ENCODE peak calls at places on chromosomes 11 and 22, in five cellular contexts. F is H1, V is stomach, Y is GM12878, C is K562. O is an unnamed sample.

GRCh38 chr22:39205344-39206021 is 39.3 kb downstream of the PDGFB start:
- DNase-seq in F (no peak), V (no peak), Y (no peak), C (peak; percentile 47), O (peak; percentile 41)

GRCh38 chr11:113567097-113567496 is 91.9 kb upstream of the DRD2 start:
- DNase-seq in F (no peak), V (no peak), Y (no peak), C (no peak), O (no peak)

GRCh38 chr22:31235076-31235475 is 23.0 kb downstream of the LIMK2 start:
- DNase-seq in F (no peak), V (no peak), Y (no peak), C (no peak), O (no peak)

GRCh38 chr22:26462971-26463661 is 20.5 kb downstream of the HPS4 start:
- DNase-seq in F (no peak), V (no peak), Y (no peak), C (no peak), O (no peak)

GRCh38 chr11:66002648-66003225 is 434 bp downstream of the BANF1 start:
- DNase-seq in F (no peak), V (peak; percentile 70), Y (no peak), C (peak; percentile 93), O (no peak)

GRCh38 chr11:112625816-112626215 is 335.4 kb upstream of the NCAM1 start:
- DNase-seq in F (no peak), V (no peak), Y (no peak), C (no peak), O (no peak)

GRCh38 chr11:64650923-64651523 is 60.0 kb downstream of the SLC22A12 start:
- DNase-seq in F (peak; percentile 61), V (no peak), Y (no peak), C (peak; percentile 66), O (no peak)

GRCh38 chr11:22479986-22480740 is 142.0 kb downstream of the SLC17A6 start:
- DNase-seq in F (no peak), V (no peak), Y (no peak), C (no peak), O (no peak)

GRCh38 chr11:76578655-76579046 is 91.9 kb downstream of the LRRC32 start:
- DNase-seq in F (no peak), V (no peak), Y (no peak), C (no peak), O (no peak)

GRCh38 chr11:124832571-124832970 is 32.4 kb upstream of the MSANTD2 start:
- DNase-seq in F (no peak), V (no peak), Y (no peak), C (no peak), O (no peak)

GRCh38 chr22:27381960-27382742 is 419.4 kb downstream of the MN1 start:
- DNase-seq in F (peak; percentile 44), V (no peak), Y (no peak), C (no peak), O (no peak)

GRCh38 chr22:26995222-26995621 is 337.8 kb downstream of the MIAT start:
- DNase-seq in F (no peak), V (no peak), Y (no peak), C (no peak), O (no peak)

GRCh38 chr22:19479358-19480172 is at the start of gene CDC45:
- DNase-seq in F (peak; percentile 88), V (peak; percentile 95), Y (peak; percentile 93), C (peak; percentile 100), O (peak; percentile 98)
- TF ChIP-seq POLR2A in F (peak; percentile 73), V (no peak), Y (peak; percentile 80), C (no peak), O (no peak)

DNA sequence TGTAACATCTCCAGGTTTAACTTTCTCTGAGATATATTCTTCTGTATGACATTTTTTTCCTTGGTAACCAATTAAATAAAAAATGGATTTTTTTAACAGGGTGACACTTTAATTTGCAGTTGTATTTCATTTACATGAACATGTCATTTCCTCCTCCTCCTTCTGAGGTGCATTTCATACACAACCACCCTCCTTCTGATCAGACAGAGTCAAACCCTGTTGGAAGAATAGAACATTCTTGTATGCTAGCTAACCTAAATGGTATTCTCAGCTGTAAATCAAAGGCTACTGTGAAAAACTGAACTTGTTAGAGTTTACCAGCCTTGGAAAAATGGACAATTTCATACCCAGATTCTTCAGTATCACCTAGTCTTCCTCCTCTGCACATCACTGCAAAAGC is 52.7 kb upstream of the CHRM4 start:
- DNase-seq in F (no peak), V (no peak), Y (no peak), C (no peak), O (no peak)
- H3K36me3 ChIP-seq in F (peaks cover 11% of the 10 kb centered on the region), V (peaks cover 25% of the 10 kb centered on the region), Y (peaks cover 7% of the 10 kb centered on the region), C (peaks cover 21% of the 10 kb centered on the region), O (peaks cover 20% of the 10 kb centered on the region)

GRCh38 chr11:43643898-43644625 is 36.5 kb upstream of the HSD17B12 start:
- DNase-seq in F (peak; percentile 90), V (peak; percentile 90), Y (peak; percentile 45), C (peak; percentile 91), O (peak; percentile 88)
- TF ChIP-seq EP300 in F (no peak), V (no peak), Y (no peak), C (peak; percentile 70), O (no peak)

GRCh38 chr22:46198274-46198673 is 47.9 kb downstream of the PPARA start:
- DNase-seq in F (no peak), V (no peak), Y (no peak), C (no peak), O (no peak)

GRCh38 chr22:46203590-46203980 is 46.5 kb downstream of the CDPF1 start:
- DNase-seq in F (no peak), V (no peak), Y (no peak), C (no peak), O (no peak)

GRCh38 chr22:46196268-46196667 is 45.9 kb downstream of the PPARA start:
- DNase-seq in F (no peak), V (peak; percentile 77), Y (no peak), C (no peak), O (no peak)

GRCh38 chr22:46202897-46203589 is 47.0 kb downstream of the CDPF1 start:
- DNase-seq in F (no peak), V (no peak), Y (no peak), C (no peak), O (no peak)

DNA sequence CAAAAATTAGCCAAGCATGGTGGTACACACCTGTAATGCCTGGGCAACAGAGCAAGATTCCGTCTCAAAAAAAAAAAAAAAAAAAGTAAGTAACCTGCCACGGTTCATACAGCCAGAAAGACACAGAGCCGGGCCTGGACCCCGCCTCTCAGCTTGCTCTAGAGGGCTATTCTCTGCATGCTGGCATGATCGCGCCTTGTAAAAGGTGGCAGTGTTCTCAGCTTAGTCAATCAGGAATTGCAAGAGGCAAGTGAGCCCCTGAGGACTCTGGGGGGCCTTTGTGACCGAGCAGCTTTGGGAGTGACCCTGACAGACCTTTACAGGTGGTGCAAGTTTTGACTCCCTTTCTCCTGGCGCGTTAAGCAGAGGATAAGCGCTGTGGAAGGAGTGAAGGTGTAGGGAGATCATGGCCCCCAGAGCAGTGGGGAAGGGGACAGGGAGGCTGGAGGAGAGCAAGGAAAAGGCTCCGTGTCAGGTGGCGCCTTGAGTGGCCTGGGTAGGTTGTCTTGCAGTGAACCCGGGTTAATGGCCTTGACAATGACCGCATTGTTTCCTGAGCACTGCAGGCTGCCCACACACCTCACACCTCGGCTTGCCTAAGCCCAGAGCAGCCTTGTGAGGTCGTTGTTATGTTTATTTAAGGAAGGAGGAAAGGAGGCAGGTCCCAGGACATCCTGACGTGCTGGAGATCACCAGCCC is 48.9 kb downstream of the CDPF1 start:
- DNase-seq in F (peak; percentile 66), V (no peak), Y (no peak), C (no peak), O (no peak)
- TF ChIP-seq POLR2A in F (no peak), V (no peak), Y (no peak), C (no peak), O (no peak)

O was measured in suprapubic skin.